ENCODE peak calls at places on chromosomes 3 and 15, in ten cellular contexts. L, W, B, O, A, H, M, U, Z and E are unnamed samples.

GRCh38 chr3:23800731-23801130 is 5.0 kb upstream of the UBE2E1 start:
- DNase-seq in L (no peak), W (no peak), B (no peak), O (peak), A (no peak), H (peak), M (peak), U (no peak), Z (peak), E (no peak)

GRCh38 chr3:67037615-67038014 is 39.5 kb downstream of the KBTBD8 start:
- DNase-seq in L (no peak), W (no peak), B (no peak), O (peak), A (no peak), H (peak), M (peak), U (no peak), Z (peak), E (no peak)

GRCh38 chr15:91049378-91050127 is 27.2 kb upstream of the VPS33B start:
- DNase-seq in L (no peak), W (no peak), B (peak), O (peak), A (no peak), H (peak), M (peak), U (peak), Z (peak), E (peak)

GRCh38 chr15:34331809-34332208 is 5.8 kb downstream of the SLC12A6 start:
- DNase-seq in L (no peak), W (no peak), B (no peak), O (no peak), A (no peak), H (peak), M (no peak), U (no peak), Z (no peak), E (no peak)

GRCh38 chr15:64844576-64845140 is 2.9 kb downstream of the PLEKHO2 start:
- DNase-seq in L (no peak), W (no peak), B (no peak), O (no peak), A (no peak), H (no peak), M (no peak), U (no peak), Z (no peak), E (no peak)

GRCh38 chr15:74245342-74245931 is 9.3 kb downstream of the CCDC33 start:
- DNase-seq in L (no peak), W (no peak), B (no peak), O (no peak), A (peak), H (no peak), M (no peak), U (peak), Z (no peak), E (peak)

GRCh38 chr3:14410501-14411165 is 8.2 kb downstream of the SLC6A6 start:
- DNase-seq in L (peak), W (no peak), B (no peak), O (peak), A (no peak), H (peak), M (peak), U (no peak), Z (peak), E (no peak)

GRCh38 chr15:68424754-68425390 is 7.1 kb downstream of the ITGA11 start:
- DNase-seq in L (no peak), W (no peak), B (no peak), O (no peak), A (no peak), H (peak), M (no peak), U (no peak), Z (peak), E (no peak)

GRCh38 chr15:58864602-58865419 is 68.7 kb downstream of the SLTM start:
- DNase-seq in L (peak), W (no peak), B (peak), O (no peak), A (no peak), H (peak), M (peak), U (peak), Z (peak), E (no peak)

GRCh38 chr3:125213946-125214542 is 1.5 kb upstream of the SLC12A8 start:
- DNase-seq in L (no peak), W (no peak), B (no peak), O (no peak), A (no peak), H (no peak), M (peak), U (no peak), Z (peak), E (no peak)

GRCh38 chr3:32366638-32367368 is 24.9 kb upstream of the CMTM7 start:
- DNase-seq in L (no peak), W (no peak), B (no peak), O (peak), A (no peak), H (peak), M (no peak), U (no peak), Z (no peak), E (no peak)

GRCh38 chr3:122533931-122534334 is 19.2 kb upstream of the KPNA1 start:
- DNase-seq in L (no peak), W (no peak), B (no peak), O (peak), A (no peak), H (peak), M (peak), U (no peak), Z (peak), E (no peak)

GRCh38 chr15:74592222-74592621 is 23.4 kb upstream of the CLK3 start:
- DNase-seq in L (no peak), W (no peak), B (no peak), O (no peak), A (no peak), H (no peak), M (no peak), U (no peak), Z (no peak), E (no peak)

GRCh38 chr15:74961616-74962015 is 5.0 kb upstream of the RPP25 start:
- DNase-seq in L (no peak), W (no peak), B (no peak), O (no peak), A (no peak), H (no peak), M (no peak), U (no peak), Z (no peak), E (no peak)

GRCh38 chr15:85618956-85619491 is 175.7 kb downstream of the KLHL25 start:
- DNase-seq in L (peak), W (no peak), B (peak), O (peak), A (peak), H (peak), M (peak), U (peak), Z (peak), E (peak)

GRCh38 chr15:38266247-38266996 is 13.8 kb downstream of the SPRED1 start:
- DNase-seq in L (no peak), W (no peak), B (no peak), O (no peak), A (no peak), H (peak), M (peak), U (no peak), Z (peak), E (no peak)

GRCh38 chr15:42042602-42043400 is 22.0 kb upstream of the PLA2G4E start:
- DNase-seq in L (no peak), W (no peak), B (no peak), O (no peak), A (no peak), H (no peak), M (no peak), U (no peak), Z (no peak), E (no peak)

GRCh38 chr3:159059395-159059794 is 257.5 kb downstream of the MFSD1 start:
- DNase-seq in L (no peak), W (no peak), B (no peak), O (no peak), A (no peak), H (no peak), M (no peak), U (no peak), Z (no peak), E (no peak)

GRCh38 chr3:133963657-133964396 is 65.9 kb downstream of the SLCO2A1 start:
- DNase-seq in L (no peak), W (no peak), B (no peak), O (no peak), A (no peak), H (no peak), M (no peak), U (no peak), Z (no peak), E (no peak)

GRCh38 chr3:133965906-133966305 is 63.8 kb downstream of the SLCO2A1 start:
- DNase-seq in L (no peak), W (no peak), B (no peak), O (no peak), A (no peak), H (no peak), M (no peak), U (no peak), Z (no peak), E (no peak)

GRCh38 chr3:133964547-133964946 is 65.2 kb downstream of the SLCO2A1 start:
- DNase-seq in L (no peak), W (no peak), B (no peak), O (peak), A (no peak), H (no peak), M (no peak), U (peak), Z (no peak), E (no peak)

GRCh38 chr3:133965033-133965570 is 64.6 kb downstream of the SLCO2A1 start:
- DNase-seq in L (no peak), W (no peak), B (no peak), O (no peak), A (no peak), H (no peak), M (peak), U (no peak), Z (peak), E (no peak)

DNA sequence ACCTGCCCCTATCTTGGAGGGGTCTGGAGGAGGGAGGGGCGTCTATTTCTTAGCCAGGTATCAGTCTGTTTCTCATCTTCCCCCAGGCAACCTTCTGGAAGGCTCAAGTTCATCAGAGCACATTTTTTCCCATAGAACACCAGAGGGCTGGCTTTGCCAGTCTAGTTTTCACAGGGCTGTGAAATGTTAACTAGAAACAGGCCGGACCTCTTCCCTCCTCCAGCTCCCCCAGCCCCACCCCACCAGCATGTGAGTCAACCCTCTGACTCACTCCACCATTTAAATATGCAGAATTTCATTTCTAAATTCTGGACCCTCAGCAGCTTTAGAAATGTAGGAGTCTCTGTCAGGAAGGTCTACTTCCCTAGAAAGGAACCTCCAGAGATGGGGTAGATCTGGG is 66.8 kb downstream of the SLCO2A1 start:
- DNase-seq in L (no peak), W (no peak), B (no peak), O (peak), A (no peak), H (peak), M (peak), U (no peak), Z (peak), E (no peak)
- TF ChIP-seq CTCF in L (no peak), W (no peak), B (no peak), O (no peak), A (no peak), H (no peak), M (peak), U (no peak), Z (peak), E (no peak)

GRCh38 chr15:94412979-94413741 is 181.8 kb downstream of the MCTP2 start:
- DNase-seq in L (no peak), W (no peak), B (no peak), O (peak), A (no peak), H (peak), M (peak), U (no peak), Z (peak), E (no peak)
- TF ChIP-seq CTCF in L (peak), W (no peak), B (peak), O (peak), A (peak), H (peak), M (peak), U (peak), Z (peak), E (peak)

GRCh38 chr15:80457896-80458295 is 53.7 kb downstream of the ARNT2 start:
- DNase-seq in L (no peak), W (no peak), B (no peak), O (no peak), A (no peak), H (no peak), M (no peak), U (no peak), Z (no peak), E (no peak)
- TF ChIP-seq CTCF in L (no peak), W (no peak), B (no peak), O (no peak), A (no peak), H (no peak), M (no peak), U (no peak), Z (no peak), E (no peak)

DNA sequence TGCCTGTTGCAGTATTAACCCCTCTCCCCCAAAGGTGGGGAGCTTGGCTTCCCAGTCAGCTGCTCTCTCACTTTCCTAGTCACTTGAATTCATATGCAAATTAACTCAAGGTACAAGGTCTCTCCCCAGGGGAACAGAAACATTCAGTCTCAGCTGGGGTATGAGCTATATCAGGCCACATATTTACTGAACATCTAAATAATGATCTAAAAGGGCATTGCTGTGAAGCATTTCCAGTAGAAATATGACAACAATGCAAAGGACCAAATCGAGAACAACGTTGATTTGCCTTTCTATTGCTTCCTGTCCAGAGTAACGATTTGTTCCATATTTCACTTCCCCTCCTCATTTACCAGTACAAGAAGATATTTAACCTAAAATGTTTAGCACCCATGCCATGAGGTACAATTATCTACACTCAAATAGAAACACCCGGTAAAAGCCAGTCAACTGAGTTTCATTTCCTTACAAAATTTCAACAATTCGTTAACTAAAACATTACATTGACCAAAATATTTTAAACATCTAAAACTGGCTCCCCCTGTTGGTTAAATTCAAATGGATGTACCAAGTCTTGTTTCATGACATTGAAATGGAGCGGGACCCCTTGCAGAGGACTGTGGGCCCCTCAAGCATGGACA is 36.5 kb upstream of the KLHL6 start:
- DNase-seq in L (no peak), W (no peak), B (no peak), O (peak), A (no peak), H (peak), M (no peak), U (no peak), Z (peak), E (no peak)
- TF ChIP-seq CTCF in L (peak), W (no peak), B (no peak), O (no peak), A (no peak), H (peak), M (peak), U (no peak), Z (peak), E (peak)

GRCh38 chr3:27428446-27428845 is 55.7 kb downstream of the SLC4A7 start:
- DNase-seq in L (no peak), W (no peak), B (no peak), O (peak), A (no peak), H (no peak), M (peak), U (no peak), Z (no peak), E (no peak)
- TF ChIP-seq CTCF in L (no peak), W (no peak), B (no peak), O (no peak), A (no peak), H (no peak), M (no peak), U (no peak), Z (no peak), E (no peak)

GRCh38 chr15:71465109-71465508 is 345.2 kb upstream of the NR2E3 start:
- DNase-seq in L (no peak), W (no peak), B (no peak), O (no peak), A (no peak), H (no peak), M (no peak), U (no peak), Z (no peak), E (no peak)

GRCh38 chr15:71472699-71473098 is 337.7 kb upstream of the NR2E3 start:
- DNase-seq in L (no peak), W (no peak), B (no peak), O (no peak), A (no peak), H (no peak), M (no peak), U (no peak), Z (no peak), E (no peak)

GRCh38 chr15:71471347-71471746 is 339.0 kb upstream of the NR2E3 start:
- DNase-seq in L (no peak), W (no peak), B (no peak), O (peak), A (no peak), H (peak), M (no peak), U (no peak), Z (no peak), E (no peak)

GRCh38 chr15:71468715-71469114 is 341.6 kb upstream of the NR2E3 start:
- DNase-seq in L (no peak), W (no peak), B (no peak), O (no peak), A (no peak), H (no peak), M (no peak), U (no peak), Z (no peak), E (no peak)

GRCh38 chr15:71469393-71469792 is 341.0 kb upstream of the NR2E3 start:
- DNase-seq in L (no peak), W (no peak), B (no peak), O (no peak), A (no peak), H (peak), M (peak), U (peak), Z (peak), E (no peak)
- TF ChIP-seq CTCF in L (no peak), W (no peak), B (no peak), O (no peak), A (no peak), H (peak), M (peak), U (no peak), Z (peak), E (no peak)